ENCODE peak calls at places on chromosomes 12 and 14, in eight cellular contexts. One of them, this sample, is unnamed.
A peak's percentile ranks its signal among the peaks of the same experiment; 100 is the strongest.

GRCh38 chr12:86193931-86194330 is 62.3 kb downstream of the MGAT4C start:
- DNase-seq in cardiac fibroblast: peak; percentile 0
- DNase-seq in tibial artery: no peak
- DNase-seq in progenitor cell of endocrine pancreas: no peak
- DNase-seq in ovary: no peak
- DNase-seq in CD8-positive, alpha-beta T cell: no peak
- DNase-seq in lower leg skin: no peak
- DNase-seq in AG10803: no peak
- DNase-seq in this sample: no peak

GRCh38 chr12:121793501-121793835 is at the start of gene RHOF:
- DNase-seq in cardiac fibroblast: no peak
- DNase-seq in tibial artery: no peak
- DNase-seq in progenitor cell of endocrine pancreas: no peak
- DNase-seq in ovary: peak; percentile 63
- DNase-seq in CD8-positive, alpha-beta T cell: no peak
- DNase-seq in lower leg skin: no peak
- DNase-seq in AG10803: no peak
- DNase-seq in this sample: no peak

GRCh38 chr12:10652192-10652591 is 21.7 kb downstream of the STYK1 start:
- DNase-seq in cardiac fibroblast: no peak
- DNase-seq in tibial artery: no peak
- DNase-seq in progenitor cell of endocrine pancreas: no peak
- DNase-seq in ovary: no peak
- DNase-seq in CD8-positive, alpha-beta T cell: no peak
- DNase-seq in lower leg skin: no peak
- DNase-seq in AG10803: no peak
- DNase-seq in this sample: no peak

GRCh38 chr12:26058818-26059217 is 66.0 kb downstream of the BHLHE41 start:
- DNase-seq in cardiac fibroblast: no peak
- DNase-seq in tibial artery: no peak
- DNase-seq in progenitor cell of endocrine pancreas: no peak
- DNase-seq in ovary: no peak
- DNase-seq in CD8-positive, alpha-beta T cell: no peak
- DNase-seq in lower leg skin: no peak
- DNase-seq in AG10803: peak; percentile 22
- DNase-seq in this sample: no peak

GRCh38 chr12:51863363-51863920 is 14.9 kb upstream of the FIGNL2 start:
- DNase-seq in cardiac fibroblast: no peak
- DNase-seq in tibial artery: no peak
- DNase-seq in progenitor cell of endocrine pancreas: no peak
- DNase-seq in ovary: no peak
- DNase-seq in CD8-positive, alpha-beta T cell: no peak
- DNase-seq in lower leg skin: no peak
- DNase-seq in AG10803: no peak
- DNase-seq in this sample: no peak

GRCh38 chr14:103905861-103906456 is 22.3 kb upstream of the TDRD9 start:
- DNase-seq in cardiac fibroblast: no peak
- DNase-seq in tibial artery: no peak
- DNase-seq in progenitor cell of endocrine pancreas: no peak
- DNase-seq in ovary: no peak
- DNase-seq in CD8-positive, alpha-beta T cell: no peak
- DNase-seq in lower leg skin: no peak
- DNase-seq in AG10803: no peak
- DNase-seq in this sample: no peak

GRCh38 chr14:86153480-86153879 is 623.5 kb downstream of the FLRT2 start:
- DNase-seq in cardiac fibroblast: no peak
- DNase-seq in tibial artery: no peak
- DNase-seq in progenitor cell of endocrine pancreas: no peak
- DNase-seq in ovary: no peak
- DNase-seq in CD8-positive, alpha-beta T cell: no peak
- DNase-seq in lower leg skin: no peak
- DNase-seq in AG10803: no peak
- DNase-seq in this sample: no peak

GRCh38 chr14:53517276-53517960 is 364.3 kb upstream of the DDHD1 start:
- DNase-seq in cardiac fibroblast: peak; percentile 43
- DNase-seq in tibial artery: no peak
- DNase-seq in progenitor cell of endocrine pancreas: no peak
- DNase-seq in ovary: no peak
- DNase-seq in CD8-positive, alpha-beta T cell: no peak
- DNase-seq in lower leg skin: no peak
- DNase-seq in AG10803: peak; percentile 79
- DNase-seq in this sample: no peak

GRCh38 chr12:58369576-58369975 is 428.2 kb downstream of the ATP23 start:
- DNase-seq in cardiac fibroblast: peak; percentile 38
- DNase-seq in tibial artery: no peak
- DNase-seq in progenitor cell of endocrine pancreas: no peak
- DNase-seq in ovary: no peak
- DNase-seq in CD8-positive, alpha-beta T cell: no peak
- DNase-seq in lower leg skin: no peak
- DNase-seq in AG10803: no peak
- DNase-seq in this sample: no peak

GRCh38 chr12:115574831-115575230 is 702.7 kb downstream of the MED13L start:
- DNase-seq in cardiac fibroblast: no peak
- DNase-seq in tibial artery: no peak
- DNase-seq in progenitor cell of endocrine pancreas: no peak
- DNase-seq in ovary: no peak
- DNase-seq in CD8-positive, alpha-beta T cell: no peak
- DNase-seq in lower leg skin: no peak
- DNase-seq in AG10803: no peak
- DNase-seq in this sample: no peak

GRCh38 chr12:128905003-128905544 is 51.8 kb downstream of the GLT1D1 start:
- DNase-seq in cardiac fibroblast: no peak
- DNase-seq in tibial artery: no peak
- DNase-seq in progenitor cell of endocrine pancreas: no peak
- DNase-seq in ovary: no peak
- DNase-seq in CD8-positive, alpha-beta T cell: no peak
- DNase-seq in lower leg skin: no peak
- DNase-seq in AG10803: no peak
- DNase-seq in this sample: no peak

GRCh38 chr14:76918176-76918750 is 92.1 kb downstream of the LRRC74A start:
- DNase-seq in cardiac fibroblast: peak; percentile 87
- DNase-seq in tibial artery: peak; percentile 91
- DNase-seq in progenitor cell of endocrine pancreas: no peak
- DNase-seq in ovary: peak; percentile 72
- DNase-seq in CD8-positive, alpha-beta T cell: no peak
- DNase-seq in lower leg skin: peak; percentile 93
- DNase-seq in AG10803: peak; percentile 96
- DNase-seq in this sample: no peak

GRCh38 chr12:76552343-76552938 is 7.1 kb downstream of the OSBPL8 start:
- DNase-seq in cardiac fibroblast: peak; percentile 43
- DNase-seq in tibial artery: no peak
- DNase-seq in progenitor cell of endocrine pancreas: no peak
- DNase-seq in ovary: no peak
- DNase-seq in CD8-positive, alpha-beta T cell: no peak
- DNase-seq in lower leg skin: no peak
- DNase-seq in AG10803: peak; percentile 77
- DNase-seq in this sample: no peak

GRCh38 chr14:58637391-58638230 is at the start of gene DACT1:
- DNase-seq in cardiac fibroblast: peak; percentile 74
- DNase-seq in tibial artery: peak; percentile 81
- DNase-seq in progenitor cell of endocrine pancreas: peak; percentile 63
- DNase-seq in ovary: peak; percentile 85
- DNase-seq in CD8-positive, alpha-beta T cell: peak; percentile 31
- DNase-seq in lower leg skin: peak; percentile 89
- DNase-seq in AG10803: peak; percentile 80
- DNase-seq in this sample: no peak

GRCh38 chr14:58639842-58640484 is 2.2 kb downstream of the DACT1 start:
- DNase-seq in cardiac fibroblast: peak; percentile 94
- DNase-seq in tibial artery: no peak
- DNase-seq in progenitor cell of endocrine pancreas: no peak
- DNase-seq in ovary: peak; percentile 46
- DNase-seq in CD8-positive, alpha-beta T cell: no peak
- DNase-seq in lower leg skin: no peak
- DNase-seq in AG10803: peak; percentile 96
- DNase-seq in this sample: no peak

GRCh38 chr14:58637040-58637390 is 747 bp upstream of the DACT1 start:
- DNase-seq in cardiac fibroblast: peak; percentile 91
- DNase-seq in tibial artery: peak; percentile 76
- DNase-seq in progenitor cell of endocrine pancreas: no peak
- DNase-seq in ovary: peak; percentile 37
- DNase-seq in CD8-positive, alpha-beta T cell: no peak
- DNase-seq in lower leg skin: peak; percentile 88
- DNase-seq in AG10803: peak; percentile 89
- DNase-seq in this sample: no peak

GRCh38 chr14:58636129-58636528 is 1.6 kb upstream of the DACT1 start:
- DNase-seq in cardiac fibroblast: no peak
- DNase-seq in tibial artery: no peak
- DNase-seq in progenitor cell of endocrine pancreas: no peak
- DNase-seq in ovary: no peak
- DNase-seq in CD8-positive, alpha-beta T cell: no peak
- DNase-seq in lower leg skin: no peak
- DNase-seq in AG10803: no peak
- DNase-seq in this sample: no peak

GRCh38 chr14:58638231-58639205 is 756 bp downstream of the DACT1 start:
- DNase-seq in cardiac fibroblast: peak; percentile 43
- DNase-seq in tibial artery: peak; percentile 68
- DNase-seq in progenitor cell of endocrine pancreas: no peak
- DNase-seq in ovary: peak; percentile 47
- DNase-seq in CD8-positive, alpha-beta T cell: no peak
- DNase-seq in lower leg skin: no peak
- DNase-seq in AG10803: peak; percentile 36
- DNase-seq in this sample: no peak
- TF ChIP-seq CTCF in cardiac fibroblast: peak; percentile 25
- TF ChIP-seq CTCF in tibial artery: no peak
- TF ChIP-seq CTCF in progenitor cell of endocrine pancreas: no peak
- TF ChIP-seq CTCF in ovary: no peak
- TF ChIP-seq CTCF in CD8-positive, alpha-beta T cell: no peak
- TF ChIP-seq CTCF in lower leg skin: no peak
- TF ChIP-seq CTCF in AG10803: no peak
- TF ChIP-seq CTCF in this sample: no peak

DNA sequence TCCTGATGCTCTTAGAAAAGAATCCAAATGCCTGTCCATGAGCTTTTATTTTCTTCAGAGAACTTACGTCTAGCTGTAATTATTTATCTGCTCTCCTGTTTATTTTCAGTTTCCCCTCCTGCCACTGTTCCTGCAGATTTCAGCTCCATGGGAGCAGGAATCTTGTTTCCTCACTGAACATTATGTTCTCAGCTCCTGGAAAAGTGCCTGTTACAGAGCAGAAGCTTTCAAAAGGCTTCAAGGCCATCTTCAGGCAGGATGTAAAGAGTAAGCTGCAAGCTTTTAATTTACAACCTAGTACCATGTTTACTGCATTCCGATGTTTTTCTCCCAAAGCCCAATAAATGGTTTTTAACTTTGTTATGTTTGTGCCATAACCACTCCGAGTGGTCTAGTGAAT is 98.4 kb upstream of the BTG1 start:
- DNase-seq in cardiac fibroblast: peak; percentile 39
- DNase-seq in tibial artery: no peak
- DNase-seq in progenitor cell of endocrine pancreas: no peak
- DNase-seq in ovary: no peak
- DNase-seq in CD8-positive, alpha-beta T cell: no peak
- DNase-seq in lower leg skin: no peak
- DNase-seq in AG10803: peak; percentile 63
- DNase-seq in this sample: no peak
- TF ChIP-seq CTCF in cardiac fibroblast: no peak
- TF ChIP-seq CTCF in tibial artery: peak; percentile 28
- TF ChIP-seq CTCF in progenitor cell of endocrine pancreas: no peak
- TF ChIP-seq CTCF in ovary: no peak
- TF ChIP-seq CTCF in CD8-positive, alpha-beta T cell: no peak
- TF ChIP-seq CTCF in lower leg skin: no peak
- TF ChIP-seq CTCF in AG10803: peak; percentile 13
- TF ChIP-seq CTCF in this sample: no peak

DNA sequence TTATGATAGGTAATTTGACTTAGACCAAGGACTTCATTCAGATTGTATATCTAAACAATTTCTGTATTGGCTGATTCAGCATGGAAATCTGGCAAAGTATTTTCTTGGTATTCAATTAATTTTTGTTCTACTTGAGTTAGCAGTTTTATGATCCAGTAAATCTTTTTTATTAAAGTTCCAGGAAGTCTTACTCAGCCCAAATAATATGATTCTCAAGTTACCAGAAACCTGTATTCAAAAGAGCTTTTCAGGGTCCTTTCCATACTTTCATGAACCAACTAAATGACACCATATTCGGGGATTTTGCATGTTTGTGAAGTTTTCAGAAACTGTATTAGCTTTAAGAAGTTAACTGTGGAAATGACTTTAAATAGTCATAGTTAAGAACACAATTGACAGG is 662.6 kb downstream of the LRFN5 start:
- DNase-seq in cardiac fibroblast: no peak
- DNase-seq in tibial artery: no peak
- DNase-seq in progenitor cell of endocrine pancreas: no peak
- DNase-seq in ovary: no peak
- DNase-seq in CD8-positive, alpha-beta T cell: no peak
- DNase-seq in lower leg skin: no peak
- DNase-seq in AG10803: no peak
- DNase-seq in this sample: no peak
- TF ChIP-seq CTCF in cardiac fibroblast: no peak
- TF ChIP-seq CTCF in tibial artery: no peak
- TF ChIP-seq CTCF in progenitor cell of endocrine pancreas: no peak
- TF ChIP-seq CTCF in ovary: no peak
- TF ChIP-seq CTCF in CD8-positive, alpha-beta T cell: no peak
- TF ChIP-seq CTCF in lower leg skin: no peak
- TF ChIP-seq CTCF in AG10803: no peak
- TF ChIP-seq CTCF in this sample: no peak

DNA sequence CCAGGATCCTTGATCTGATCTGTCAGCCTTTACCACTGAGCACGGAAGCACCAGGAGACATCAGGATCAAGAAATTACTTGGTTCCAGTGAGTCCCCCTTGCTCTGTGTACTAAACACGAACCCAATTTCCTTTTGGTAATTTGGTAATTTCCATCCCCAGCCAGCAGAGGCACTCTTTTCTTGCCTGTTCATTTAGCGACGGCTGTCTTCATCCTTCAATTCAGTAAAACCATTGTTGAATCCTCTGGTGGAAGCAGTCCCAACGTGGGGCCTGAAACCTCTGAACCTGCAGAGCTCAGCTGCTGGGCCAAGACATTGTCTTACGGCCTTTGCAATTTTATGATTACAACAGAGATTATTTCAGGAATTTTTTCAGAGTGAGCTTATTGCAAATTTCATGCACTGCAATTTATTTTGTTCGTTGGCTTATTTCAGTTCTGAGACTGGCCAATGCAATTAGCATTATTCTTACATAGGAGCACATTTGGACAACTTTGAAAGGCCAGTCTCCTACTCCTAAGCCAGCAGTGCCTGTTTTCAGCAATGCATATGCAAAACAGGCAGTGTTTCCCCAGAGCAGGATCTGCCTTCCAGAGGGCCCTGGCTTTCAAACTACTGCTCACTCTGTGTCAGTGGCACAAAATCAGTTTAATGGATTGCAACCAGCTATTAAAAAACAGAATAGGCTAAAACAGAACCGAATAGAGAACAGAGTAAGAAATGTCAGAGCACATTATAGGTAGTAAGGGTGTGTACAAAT is 372.9 kb upstream of the TMEM132C start:
- DNase-seq in cardiac fibroblast: no peak
- DNase-seq in tibial artery: no peak
- DNase-seq in progenitor cell of endocrine pancreas: no peak
- DNase-seq in ovary: no peak
- DNase-seq in CD8-positive, alpha-beta T cell: no peak
- DNase-seq in lower leg skin: no peak
- DNase-seq in AG10803: no peak
- DNase-seq in this sample: no peak
- TF ChIP-seq CTCF in cardiac fibroblast: no peak
- TF ChIP-seq CTCF in tibial artery: no peak
- TF ChIP-seq CTCF in progenitor cell of endocrine pancreas: peak; percentile 50
- TF ChIP-seq CTCF in ovary: no peak
- TF ChIP-seq CTCF in CD8-positive, alpha-beta T cell: no peak
- TF ChIP-seq CTCF in lower leg skin: no peak
- TF ChIP-seq CTCF in AG10803: peak; percentile 48
- TF ChIP-seq CTCF in this sample: no peak

GRCh38 chr12:107415066-107415465 is 270.5 kb upstream of the PWP1 start:
- DNase-seq in cardiac fibroblast: peak; percentile 68
- DNase-seq in tibial artery: no peak
- DNase-seq in progenitor cell of endocrine pancreas: no peak
- DNase-seq in ovary: no peak
- DNase-seq in CD8-positive, alpha-beta T cell: no peak
- DNase-seq in lower leg skin: no peak
- DNase-seq in AG10803: peak; percentile 80
- DNase-seq in this sample: no peak
- TF ChIP-seq CTCF in cardiac fibroblast: no peak
- TF ChIP-seq CTCF in tibial artery: no peak
- TF ChIP-seq CTCF in progenitor cell of endocrine pancreas: no peak
- TF ChIP-seq CTCF in ovary: no peak
- TF ChIP-seq CTCF in CD8-positive, alpha-beta T cell: no peak
- TF ChIP-seq CTCF in lower leg skin: no peak
- TF ChIP-seq CTCF in AG10803: peak; percentile 31
- TF ChIP-seq CTCF in this sample: no peak

This sample was measured in omental fat pad.